ENCODE peak calls at places on chromosomes 3 and 15, in five cellular contexts. X is HT-29, P is head of caudate nucleus, U is kidney tubule cell, G is psoas muscle. H is an unnamed sample.

GRCh38 chr3:81660036-81660435 is 101.4 kb downstream of the GBE1 start:
- DNase-seq in X (no peak), P (no peak), U (no peak), G (no peak), H (no peak)

GRCh38 chr15:43985976-43986375 is 159.2 kb downstream of the WDR76 start:
- DNase-seq in X (no peak), P (no peak), U (no peak), G (no peak), H (no peak)

GRCh38 chr15:65790692-65791334 is 1.3 kb downstream of the DENND4A start:
- DNase-seq in X (peak), P (no peak), U (peak), G (no peak), H (no peak)

GRCh38 chr3:155088705-155089380 is 8.7 kb downstream of the MME start:
- DNase-seq in X (no peak), P (no peak), U (no peak), G (no peak), H (no peak)

GRCh38 chr3:159170436-159171003 is 368.7 kb downstream of the MFSD1 start:
- DNase-seq in X (no peak), P (no peak), U (peak), G (no peak), H (no peak)

GRCh38 chr3:18236726-18237125 is 188.4 kb downstream of the SATB1 start:
- DNase-seq in X (no peak), P (no peak), U (no peak), G (no peak), H (no peak)

GRCh38 chr15:60969658-60970057 is 259.4 kb downstream of the RORA start:
- DNase-seq in X (no peak), P (no peak), U (no peak), G (no peak), H (no peak)

GRCh38 chr15:48929611-48930170 is 34.0 kb downstream of the SHC4 start:
- DNase-seq in X (no peak), P (no peak), U (no peak), G (no peak), H (no peak)

GRCh38 chr3:42692667-42693529 is 7.6 kb downstream of the KLHL40 start:
- DNase-seq in X (no peak), P (no peak), U (no peak), G (no peak), H (no peak)

GRCh38 chr3:87145553-87145952 is 81.6 kb upstream of the CHMP2B start:
- DNase-seq in X (no peak), P (peak), U (peak), G (no peak), H (no peak)

GRCh38 chr3:178302966-178303930 is 233.0 kb upstream of the KCNMB2 start:
- DNase-seq in X (peak), P (no peak), U (no peak), G (no peak), H (no peak)

GRCh38 chr3:100125539-100125938 is 11.2 kb upstream of the FILIP1L start:
- DNase-seq in X (no peak), P (no peak), U (no peak), G (no peak), H (no peak)

GRCh38 chr3:63819151-63819398 is at the start of gene C3orf49:
- DNase-seq in X (no peak), P (no peak), U (no peak), G (no peak), H (no peak)

GRCh38 chr3:143835312-143835711 is 13.0 kb downstream of the SLC9A9 start:
- DNase-seq in X (no peak), P (no peak), U (no peak), G (no peak), H (no peak)

GRCh38 chr3:8539419-8539818 is 37.8 kb downstream of the LMCD1 start:
- DNase-seq in X (no peak), P (no peak), U (no peak), G (no peak), H (no peak)

GRCh38 chr3:46966811-46967210 is 9.7 kb downstream of the CCDC12 start:
- DNase-seq in X (no peak), P (no peak), U (no peak), G (no peak), H (no peak)

GRCh38 chr3:170499562-170500156 is 81.0 kb downstream of the CLDN11 start:
- DNase-seq in X (peak), P (peak), U (peak), G (peak), H (peak)

GRCh38 chr15:32042269-32042996 is 12.1 kb downstream of the CHRNA7 start:
- DNase-seq in X (peak), P (no peak), U (peak), G (no peak), H (no peak)

GRCh38 chr15:51307811-51308210 is 30.6 kb downstream of the CYP19A1 start:
- DNase-seq in X (no peak), P (no peak), U (no peak), G (no peak), H (no peak)

GRCh38 chr3:87041191-87041590 is 50.2 kb upstream of the VGLL3 start:
- DNase-seq in X (no peak), P (no peak), U (no peak), G (no peak), H (no peak)

GRCh38 chr15:62606376-62607164 is 436.0 kb upstream of the TPM1 start:
- DNase-seq in X (no peak), P (no peak), U (peak), G (no peak), H (no peak)

GRCh38 chr15:82655606-82656005 is 8.4 kb upstream of the CPEB1 start:
- DNase-seq in X (no peak), P (no peak), U (no peak), G (no peak), H (no peak)

GRCh38 chr15:62588930-62589655 is 424.0 kb upstream of the C2CD4B start:
- DNase-seq in X (no peak), P (no peak), U (no peak), G (no peak), H (no peak)

GRCh38 chr15:79025201-79025600 is 65.4 kb downstream of the RASGRF1 start:
- DNase-seq in X (no peak), P (no peak), U (no peak), G (no peak), H (no peak)

H was measured in substantia nigra.